ENCODE peak calls at places on chromosomes 16 and 17, in nine cellular contexts. L is fibroblast of lung, H is GM23248, J is WERI-Rb-1, V is left ventricle myocardium inferior, A is adrenal gland, Y is lower leg skin, S is AG10803, R is choroid plexus epithelial cell. D is an unnamed sample.
A peak's percentile ranks its signal among the peaks of the same experiment; 100 is the strongest.

GRCh38 chr17:17748179-17748578 is 66.9 kb downstream of the RAI1 start:
- DNase-seq in L (no peak), H (no peak), J (no peak), V (no peak), A (no peak), Y (no peak), S (no peak), R (no peak), D (no peak)

GRCh38 chr17:7258731-7259554 is 3.3 kb downstream of the CLDN7 start:
- DNase-seq in L (peak; percentile 39), H (peak; percentile 82), J (no peak), V (no peak), A (peak; percentile 52), Y (no peak), S (peak; percentile 66), R (peak; percentile 29), D (no peak)

GRCh38 chr16:87406495-87407088 is 14.5 kb downstream of the MAP1LC3B start:
- DNase-seq in L (no peak), H (no peak), J (no peak), V (peak; percentile 11), A (peak; percentile 56), Y (no peak), S (no peak), R (no peak), D (no peak)

GRCh38 chr17:50565559-50566350 is 5.2 kb downstream of the CACNA1G start:
- DNase-seq in L (no peak), H (peak; percentile 42), J (no peak), V (no peak), A (no peak), Y (no peak), S (no peak), R (no peak), D (no peak)

GRCh38 chr17:65099941-65100315 is 37.2 kb upstream of the RGS9 start:
- DNase-seq in L (peak; percentile 29), H (peak; percentile 88), J (no peak), V (peak; percentile 48), A (peak; percentile 74), Y (peak; percentile 72), S (peak; percentile 54), R (peak; percentile 92), D (no peak)

GRCh38 chr17:7839890-7840260 is 5.9 kb downstream of the KDM6B start:
- DNase-seq in L (peak; percentile 56), H (peak; percentile 63), J (no peak), V (no peak), A (no peak), Y (no peak), S (peak; percentile 54), R (peak; percentile 70), D (peak; percentile 69)

GRCh38 chr17:4148611-4149308 is 5.8 kb downstream of the CYB5D2 start:
- DNase-seq in L (no peak), H (no peak), J (no peak), V (no peak), A (no peak), Y (no peak), S (no peak), R (no peak), D (no peak)

GRCh38 chr16:53695070-53695469 is 8.6 kb downstream of the RPGRIP1L start:
- DNase-seq in L (peak; percentile 34), H (peak; percentile 93), J (no peak), V (no peak), A (no peak), Y (no peak), S (peak; percentile 84), R (peak; percentile 39), D (no peak)

GRCh38 chr17:82103588-82104451 is 5.8 kb upstream of the FASN start:
- DNase-seq in L (peak; percentile 29), H (peak; percentile 27), J (peak; percentile 95), V (no peak), A (peak; percentile 94), Y (peak; percentile 53), S (no peak), R (peak; percentile 58), D (no peak)

GRCh38 chr16:81601008-81601428 is 156.4 kb downstream of the CMIP start:
- DNase-seq in L (peak; percentile 69), H (peak; percentile 81), J (no peak), V (no peak), A (no peak), Y (peak; percentile 57), S (peak; percentile 54), R (peak; percentile 38), D (no peak)
- H3K4me3 ChIP-seq in L (no peak overlapping the region), H (no peak overlapping the region), J (no peak overlapping the region), V (no peak overlapping the region), A (no peak overlapping the region), Y (no peak overlapping the region), S (no peak overlapping the region), R (no peak overlapping the region), D (no peak overlapping the region)

GRCh38 chr16:183005-183404 is 2.7 kb downstream of the HBQ1 start:
- DNase-seq in L (no peak), H (no peak), J (no peak), V (no peak), A (no peak), Y (no peak), S (no peak), R (no peak), D (no peak)

GRCh38 chr16:180921-181667 is 835 bp downstream of the HBQ1 start:
- DNase-seq in L (peak; percentile 57), H (peak; percentile 81), J (peak; percentile 87), V (peak; percentile 72), A (peak; percentile 85), Y (peak; percentile 27), S (peak; percentile 42), R (peak; percentile 68), D (peak; percentile 64)

GRCh38 chr16:180101-180920 is at the start of gene HBQ1:
- DNase-seq in L (no peak), H (peak; percentile 57), J (peak; percentile 61), V (peak; percentile 17), A (no peak), Y (no peak), S (no peak), R (peak; percentile 18), D (no peak)

GRCh38 chr16:179431-179830 is 828 bp upstream of the HBQ1 start:
- DNase-seq in L (no peak), H (no peak), J (no peak), V (no peak), A (no peak), Y (no peak), S (no peak), R (no peak), D (no peak)

GRCh38 chr16:181668-182021 is 1.4 kb downstream of the HBQ1 start:
- DNase-seq in L (no peak), H (peak; percentile 37), J (no peak), V (no peak), A (no peak), Y (no peak), S (peak; percentile 13), R (peak; percentile 20), D (no peak)
- H3K4me3 ChIP-seq in L (no peak overlapping the region), H (peak overlapping the region; percentile 56), J (no peak overlapping the region), V (peak overlapping the region; percentile 58), A (no peak overlapping the region), Y (no peak overlapping the region), S (no peak overlapping the region), R (no peak overlapping the region), D (no peak overlapping the region)

GRCh38 chr17:1134634-1135324 is 45.0 kb downstream of the ABR start:
- DNase-seq in L (no peak), H (peak; percentile 29), J (peak; percentile 42), V (peak; percentile 77), A (no peak), Y (no peak), S (no peak), R (no peak), D (no peak)

GRCh38 chr17:1142503-1143095 is 37.2 kb downstream of the ABR start:
- DNase-seq in L (no peak), H (peak; percentile 21), J (no peak), V (no peak), A (no peak), Y (no peak), S (no peak), R (no peak), D (no peak)

DNA sequence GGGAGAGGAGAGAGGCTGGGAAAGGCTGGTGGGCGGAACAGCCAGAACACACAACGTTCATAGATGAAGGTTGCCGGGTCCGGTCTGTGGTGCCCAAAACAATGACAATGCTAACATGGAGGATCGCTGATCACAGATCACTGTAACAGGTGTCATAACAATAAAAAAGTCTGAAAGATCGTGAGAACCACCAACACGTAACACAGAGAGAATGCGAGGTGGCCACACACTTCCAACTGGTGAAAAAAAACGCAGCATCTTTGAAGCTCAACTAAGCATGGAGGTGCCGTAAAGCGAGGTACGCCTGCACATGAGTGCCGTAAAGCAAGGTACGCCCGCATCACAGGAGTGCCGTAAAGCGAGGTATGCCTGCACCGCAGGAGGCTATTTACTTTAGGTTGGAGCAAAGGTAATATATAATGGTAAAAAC is 42.3 kb downstream of the ABR start:
- DNase-seq in L (peak; percentile 31), H (no peak), J (no peak), V (no peak), A (no peak), Y (no peak), S (peak; percentile 74), R (no peak), D (peak; percentile 91)
- H3K4me3 ChIP-seq in L (no peak overlapping the region), H (no peak overlapping the region), J (no peak overlapping the region), V (no peak overlapping the region), A (no peak overlapping the region), Y (no peak overlapping the region), S (peak overlapping the region; percentile 20), R (no peak overlapping the region), D (peak overlapping the region; percentile 46)

GRCh38 chr16:4373356-4373908 is 1.8 kb downstream of the VASN start:
- DNase-seq in L (no peak), H (peak; percentile 67), J (no peak), V (peak; percentile 18), A (no peak), Y (no peak), S (no peak), R (no peak), D (no peak)

GRCh38 chr16:4372578-4373355 is 1.1 kb downstream of the VASN start:
- DNase-seq in L (no peak), H (peak; percentile 95), J (no peak), V (peak; percentile 30), A (peak; percentile 85), Y (no peak), S (peak; percentile 90), R (no peak), D (no peak)

GRCh38 chr16:4375717-4376116 is 4.1 kb downstream of the VASN start:
- DNase-seq in L (no peak), H (peak; percentile 93), J (no peak), V (no peak), A (no peak), Y (no peak), S (peak; percentile 68), R (no peak), D (no peak)

GRCh38 chr16:4372315-4372577 is 598 bp downstream of the VASN start:
- DNase-seq in L (no peak), H (no peak), J (no peak), V (no peak), A (no peak), Y (no peak), S (no peak), R (no peak), D (no peak)

GRCh38 chr16:4373909-4374742 is 2.5 kb downstream of the VASN start:
- DNase-seq in L (peak; percentile 95), H (peak; percentile 95), J (no peak), V (peak; percentile 68), A (peak; percentile 78), Y (peak; percentile 85), S (peak; percentile 99), R (peak; percentile 97), D (no peak)
- H3K4me3 ChIP-seq in L (peak overlapping the region; percentile 61), H (peak overlapping the region; percentile 100), J (no peak overlapping the region), V (peak overlapping the region; percentile 75), A (no peak overlapping the region), Y (peak overlapping the region; percentile 14), S (peak overlapping the region; percentile 99), R (peak overlapping the region; percentile 80), D (no peak overlapping the region)

D was measured in Jurkat, Clone E6-1.